ENCODE peak calls at places on chromosomes 13 and 19, in five cellular contexts. F is tibial nerve, C is psoas muscle, G is stomach, W is mammary epithelial cell. H is an unnamed sample. For H3K36me3, the result is how much of the 10 kb centered on the place peaks cover.

GRCh38 chr13:37640499-37640898 is 41.9 kb upstream of the POSTN start:
- DNase-seq in F (no peak), C (no peak), G (no peak), W (peak), H (no peak)

GRCh38 chr13:99471231-99472202 is 29.8 kb upstream of the TM9SF2 start:
- DNase-seq in F (no peak), C (no peak), G (no peak), W (peak), H (peak)

GRCh38 chr19:11662278-11662677 is 65.0 kb downstream of the ZNF627 start:
- DNase-seq in F (no peak), C (no peak), G (no peak), W (no peak), H (no peak)

GRCh38 chr13:70339738-70340137 is 231.5 kb upstream of the KLHL1 start:
- DNase-seq in F (no peak), C (no peak), G (peak), W (peak), H (no peak)

GRCh38 chr13:19927117-19927734 is 31.3 kb upstream of the ZMYM2 start:
- DNase-seq in F (peak), C (no peak), G (no peak), W (peak), H (peak)

GRCh38 chr13:99215466-99215865 is 14.8 kb downstream of the UBAC2 start:
- DNase-seq in F (no peak), C (no peak), G (no peak), W (no peak), H (no peak)

GRCh38 chr19:44757057-44757734 is 8.7 kb downstream of the BCL3 start:
- DNase-seq in F (peak), C (peak), G (peak), W (no peak), H (no peak)

GRCh38 chr19:14479309-14479984 is 4.3 kb upstream of the PTGER1 start:
- DNase-seq in F (no peak), C (no peak), G (no peak), W (no peak), H (no peak)

GRCh38 chr19:8094336-8094735 is 41.8 kb downstream of the CCL25 start:
- DNase-seq in F (no peak), C (no peak), G (no peak), W (no peak), H (no peak)

GRCh38 chr19:14413355-14413754 is 5.8 kb downstream of the DDX39A start:
- DNase-seq in F (no peak), C (no peak), G (no peak), W (no peak), H (no peak)

GRCh38 chr13:51122868-51123267 is 11.8 kb upstream of the C13orf42 start:
- DNase-seq in F (no peak), C (no peak), G (no peak), W (no peak), H (no peak)

DNA sequence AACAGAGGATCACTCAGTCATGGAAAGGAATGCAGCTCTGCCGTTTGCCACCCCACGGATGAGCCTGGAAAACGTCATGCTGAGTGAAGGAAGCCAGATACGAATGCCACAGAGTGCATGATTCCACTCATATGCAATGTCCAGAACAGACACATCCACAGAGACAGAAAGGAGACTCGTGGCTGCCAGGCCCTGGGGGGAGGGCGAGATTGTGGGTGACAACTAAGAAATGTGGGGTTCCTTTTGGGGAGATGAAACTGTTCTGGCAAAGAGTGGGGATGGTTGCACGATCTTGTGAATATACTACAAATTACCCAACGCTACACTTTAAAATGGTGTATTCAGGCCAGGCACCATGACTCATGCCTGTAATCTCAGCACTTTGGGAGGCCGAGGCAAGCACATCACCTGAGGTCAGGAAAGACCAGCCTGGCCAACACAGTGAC is 27.2 kb upstream of the NAPA start:
- DNase-seq in F (no peak), C (no peak), G (no peak), W (no peak), H (no peak)
- H3K4me3 ChIP-seq in F (no peak), C (no peak), G (no peak), W (no peak), H (no peak)

DNA sequence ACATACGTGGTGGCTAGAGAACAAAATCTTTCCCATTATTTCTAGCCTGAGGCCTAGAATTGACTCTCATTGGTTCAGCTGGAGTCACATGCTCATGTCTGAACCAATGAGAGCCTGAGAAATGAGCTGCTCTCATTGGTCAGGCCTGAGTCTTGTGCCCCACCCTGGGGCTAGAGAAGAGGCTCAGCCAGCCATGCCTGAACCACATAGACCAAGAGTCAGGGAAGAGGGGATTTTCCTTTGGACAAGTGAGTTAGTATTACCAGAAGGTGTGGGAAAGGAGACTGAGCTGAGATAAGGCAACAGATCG is 6.9 kb downstream of the FXYD5 start:
- DNase-seq in F (no peak), C (no peak), G (no peak), W (no peak), H (no peak)
- H3K36me3 ChIP-seq in F (under half), C (under half), G (half or more), W (under half), H (under half)

DNA sequence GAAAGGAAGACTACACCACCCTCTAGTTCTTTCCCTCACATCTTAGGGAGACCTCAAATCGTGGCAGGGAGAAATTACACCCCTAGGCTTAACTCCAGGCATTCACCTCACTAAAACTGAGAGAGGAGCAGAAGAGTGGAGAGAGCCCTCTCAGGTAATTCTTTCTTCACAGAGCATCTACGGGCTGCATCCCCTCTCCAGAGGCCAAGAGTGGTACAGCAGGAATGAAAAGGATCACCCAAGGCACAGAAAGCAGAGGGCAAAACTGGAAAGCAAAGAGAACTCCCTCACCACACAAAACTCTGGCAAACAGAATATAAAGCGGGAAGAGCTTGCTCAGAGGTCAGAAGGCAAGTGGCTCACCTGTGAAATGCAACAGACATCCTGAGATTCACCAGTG is 661.2 kb downstream of the TBC1D4 start:
- DNase-seq in F (no peak), C (no peak), G (no peak), W (no peak), H (no peak)
- TF ChIP-seq CTCF in F (no peak), C (no peak), G (no peak), W (no peak), H (no peak)

DNA sequence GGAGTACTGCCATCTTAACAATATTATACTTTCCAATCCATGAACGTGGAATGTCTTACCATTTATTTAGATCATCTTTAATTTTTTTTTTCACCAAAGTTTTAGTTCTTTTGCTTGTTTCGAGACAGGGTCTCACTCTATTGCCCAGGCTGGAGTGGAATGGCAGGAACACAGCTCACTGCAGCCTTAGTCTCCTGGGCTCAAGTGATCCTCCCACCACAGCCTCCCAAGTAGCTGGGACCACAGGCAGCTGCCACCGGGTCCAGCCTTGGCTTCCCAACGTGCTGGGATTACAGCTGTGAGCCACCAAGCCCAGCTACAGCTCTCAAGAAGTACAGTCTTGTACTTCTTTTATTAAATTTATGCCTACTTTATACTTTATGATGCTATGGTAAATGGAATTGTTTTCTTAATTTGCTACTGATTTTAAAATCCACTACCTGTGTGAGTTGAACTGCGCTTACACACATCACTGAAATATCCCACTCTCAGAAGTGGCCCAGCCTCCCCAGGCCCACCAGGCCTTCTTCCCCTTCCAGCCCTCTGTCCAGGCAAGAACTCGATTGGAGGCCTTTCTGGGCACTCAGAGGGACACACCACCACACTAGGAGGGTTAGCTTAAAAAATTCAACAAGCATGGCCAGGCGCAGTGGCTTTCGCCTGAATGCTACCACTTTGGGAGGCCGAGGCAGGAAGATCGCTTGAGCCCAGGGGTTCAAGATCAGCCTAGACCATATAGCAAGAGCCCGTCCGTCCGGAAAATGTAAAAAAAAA is 1.0 kb upstream of the PGLS start:
- DNase-seq in F (no peak), C (no peak), G (no peak), W (no peak), H (no peak)
- H3K4me3 ChIP-seq in F (peak), C (peak), G (peak), W (peak), H (peak)

DNA sequence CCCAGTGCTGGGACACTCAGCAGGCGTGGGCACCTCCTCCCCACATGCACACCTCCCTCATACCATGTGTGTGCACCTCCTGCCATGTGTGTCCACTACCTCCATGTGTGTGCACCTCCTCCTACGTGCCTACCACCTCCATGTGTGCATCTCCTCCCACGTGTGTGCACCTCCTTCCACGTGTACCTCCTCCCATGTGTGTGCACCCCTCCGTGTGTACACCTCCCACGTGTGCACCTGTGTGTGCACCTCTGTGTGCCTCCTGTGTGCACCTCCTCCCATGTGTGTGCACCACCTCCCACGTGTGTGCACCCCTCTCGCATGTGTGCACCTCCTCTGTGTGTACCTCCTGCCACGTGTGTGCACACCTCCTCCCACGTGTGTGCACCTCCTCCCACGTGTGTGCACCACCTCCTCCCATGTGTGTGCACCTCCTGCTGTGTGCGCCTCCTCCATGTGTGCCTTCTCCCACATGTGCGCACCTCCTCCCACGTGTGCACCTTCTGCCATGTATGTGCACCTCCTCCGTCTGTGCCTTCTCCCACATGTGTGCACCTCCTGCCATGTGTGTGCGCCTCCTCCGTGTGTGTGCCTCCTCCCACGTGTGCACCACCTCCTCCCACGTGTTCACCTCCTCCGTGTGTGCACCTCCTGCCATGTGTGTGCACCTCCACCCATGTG is 6.1 kb upstream of the C13orf46 start:
- DNase-seq in F (no peak), C (peak), G (no peak), W (no peak), H (no peak)
- H3K36me3 ChIP-seq in F (under half), C (half or more), G (half or more), W (under half), H (under half)

H was measured in BJ.